ENCODE peak calls at places on chromosomes 1 and 21, in eight cellular contexts. D is CD8-positive, alpha-beta memory T cell; H is keratinocyte; N is pancreas; I is naive thymus-derived CD4-positive, alpha-beta T cell; S is substantia nigra; M is adrenal gland; G is psoas muscle. Z is an unnamed sample.

GRCh38 chr1:180928272-180929230 is 15.9 kb downstream of the KIAA1614 start:
- DNase-seq in N (peak; percentile 29), D (no peak), M (no peak), I (no peak), S (no peak), G (no peak), H (no peak), Z (no peak)

GRCh38 chr21:34771512-34772028 is 102.8 kb downstream of the CLIC6 start:
- DNase-seq in I (no peak), N (no peak), H (no peak), S (no peak), D (no peak), G (no peak), M (no peak), Z (no peak)

GRCh38 chr1:36705629-36706028 is 222.9 kb upstream of the CSF3R start:
- DNase-seq in I (no peak), S (peak; percentile 4), D (no peak), G (no peak), M (no peak), H (no peak), N (no peak), Z (no peak)

GRCh38 chr1:26761217-26761616 is 26.5 kb upstream of the PIGV start:
- DNase-seq in S (no peak), M (no peak), G (no peak), H (no peak), N (no peak), D (no peak), I (no peak), Z (no peak)

GRCh38 chr1:62906428-62906886 is 122.5 kb downstream of the ATG4C start:
- DNase-seq in S (no peak), G (no peak), M (no peak), I (no peak), N (no peak), D (no peak), H (no peak), Z (no peak)

GRCh38 chr1:1326075-1326605 is 1.5 kb downstream of the CPTP start:
- DNase-seq in I (no peak), S (no peak), M (no peak), G (no peak), D (no peak), H (no peak), N (no peak), Z (no peak)

GRCh38 chr1:228031276-228031995 is 24.6 kb downstream of the WNT3A start:
- DNase-seq in H (no peak), I (no peak), M (peak; percentile 1), N (peak; percentile 23), G (no peak), S (no peak), D (no peak), Z (peak; percentile 38)

GRCh38 chr1:84299536-84300260 is 1.8 kb upstream of the SAMD13 start:
- DNase-seq in G (no peak), D (no peak), N (no peak), S (peak; percentile 19), H (no peak), M (no peak), I (no peak), Z (no peak)

DNA sequence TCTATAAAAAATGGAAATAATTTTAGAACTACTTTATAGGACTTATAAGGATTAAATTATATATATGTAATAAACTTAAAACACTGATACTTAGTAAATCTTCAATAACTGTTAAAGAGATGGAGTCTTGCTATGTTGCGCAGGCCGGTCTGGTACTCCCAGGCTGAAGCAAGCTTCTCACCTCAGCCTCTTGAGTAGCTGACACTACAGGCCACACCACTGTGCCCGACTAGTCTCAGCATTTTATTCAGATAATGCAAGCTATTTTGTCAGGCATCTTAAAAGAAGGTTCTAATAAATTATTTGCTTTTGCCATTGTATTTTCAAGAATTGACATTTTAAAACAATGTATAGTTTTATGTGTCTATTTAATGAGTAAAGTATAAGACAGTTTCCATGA is 20.8 kb downstream of the CNST start:
- DNase-seq in N (no peak), M (no peak), I (no peak), G (no peak), S (no peak), H (no peak), D (no peak), Z (no peak)
- H3K27ac ChIP-seq in N (peak overlapping the region; percentile 13), M (peak overlapping the region; percentile 82), I (peak overlapping the region; percentile 33), G (no peak overlapping the region), S (no peak overlapping the region), H (peak overlapping the region; percentile 66), D (peak overlapping the region; percentile 3), Z (peak overlapping the region; percentile 63)

GRCh38 chr21:33434770-33435360 is 31.7 kb downstream of the IFNGR2 start:
- DNase-seq in H (peak; percentile 48), I (no peak), G (no peak), N (no peak), M (no peak), D (no peak), S (no peak), Z (no peak)
- H3K27ac ChIP-seq in H (peak overlapping the region; percentile 76), I (peak overlapping the region; percentile 17), G (peak overlapping the region; percentile 79), N (peak overlapping the region; percentile 2), M (peak overlapping the region; percentile 86), D (peak overlapping the region; percentile 29), S (peak overlapping the region; percentile 58), Z (peak overlapping the region; percentile 78)

DNA sequence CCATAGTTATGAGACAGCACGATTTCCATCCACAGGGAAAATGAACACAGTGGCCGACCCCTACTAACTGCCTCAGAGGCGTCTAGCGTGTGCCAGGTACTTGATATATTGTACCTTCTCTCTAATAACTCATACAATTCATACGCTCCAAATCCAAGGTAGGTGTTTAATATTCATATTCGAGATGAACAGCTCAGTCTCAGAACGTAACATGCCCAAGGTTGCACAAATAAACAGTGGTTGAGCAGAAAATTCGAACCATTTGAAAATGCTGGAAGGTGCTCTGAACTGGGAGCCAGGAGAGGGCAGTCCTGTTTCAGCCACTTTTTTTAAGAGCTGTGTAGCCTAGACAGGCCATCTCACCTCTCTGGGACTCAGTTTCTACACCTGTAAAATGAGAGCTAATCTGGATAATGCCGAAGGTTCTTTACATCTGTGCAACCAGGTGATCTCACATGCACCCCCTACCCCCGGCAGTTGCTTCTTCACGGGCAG is 7.9 kb downstream of the SLC45A3 start:
- DNase-seq in M (no peak), G (no peak), H (no peak), N (no peak), D (no peak), I (no peak), S (no peak), Z (no peak)
- H3K27ac ChIP-seq in M (no peak overlapping the region), G (no peak overlapping the region), H (no peak overlapping the region), N (no peak overlapping the region), D (no peak overlapping the region), I (no peak overlapping the region), S (peak overlapping the region; percentile 93), Z (peak overlapping the region; percentile 36)

GRCh38 chr1:21843208-21843607 is 31.1 kb downstream of the LDLRAD2 start:
- DNase-seq in S (no peak), M (no peak), N (no peak), I (no peak), D (no peak), H (no peak), G (peak; percentile 48), Z (no peak)
- H3K27ac ChIP-seq in S (no peak overlapping the region), M (no peak overlapping the region), N (no peak overlapping the region), I (no peak overlapping the region), D (no peak overlapping the region), H (no peak overlapping the region), G (no peak overlapping the region), Z (no peak overlapping the region)

GRCh38 chr1:225748479-225748878 is 29.1 kb upstream of the SRP9 start:
- DNase-seq in G (no peak), S (no peak), N (no peak), I (no peak), M (no peak), H (no peak), D (no peak), Z (peak; percentile 61)

GRCh38 chr1:225746361-225747179 is 31.1 kb upstream of the SRP9 start:
- DNase-seq in G (peak; percentile 76), M (peak; percentile 79), I (no peak), D (no peak), H (peak; percentile 38), S (no peak), N (peak; percentile 72), Z (peak; percentile 79)

GRCh38 chr1:225745231-225745630 is 32.4 kb upstream of the SRP9 start:
- DNase-seq in N (no peak), D (no peak), I (no peak), S (no peak), G (no peak), H (no peak), M (no peak), Z (no peak)

GRCh38 chr1:225749706-225750105 is 27.9 kb upstream of the SRP9 start:
- DNase-seq in S (no peak), H (no peak), D (no peak), I (no peak), M (no peak), G (no peak), N (no peak), Z (no peak)

DNA sequence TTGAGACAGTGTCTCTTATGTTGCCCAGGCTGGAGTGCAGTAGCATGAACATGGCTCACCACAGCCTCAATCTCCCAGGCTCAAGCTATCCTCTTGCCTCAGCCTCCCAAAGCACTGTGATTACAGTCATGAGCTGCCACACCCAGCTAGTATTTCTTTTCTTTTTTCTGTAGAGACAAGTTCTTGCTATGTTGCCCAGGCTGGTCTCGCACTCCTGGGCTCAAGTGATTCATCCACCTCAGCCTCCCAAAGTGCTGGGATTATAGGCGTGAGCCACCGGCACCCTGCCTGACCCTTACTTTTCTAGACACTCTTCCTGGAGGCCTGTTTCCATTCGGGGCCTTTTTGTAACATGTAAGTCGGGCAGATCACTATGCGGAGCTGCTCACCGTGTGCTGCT is 30.1 kb upstream of the SRP9 start:
- DNase-seq in S (no peak), M (no peak), N (no peak), I (no peak), H (no peak), G (no peak), D (no peak), Z (no peak)
- H3K27ac ChIP-seq in S (no peak overlapping the region), M (no peak overlapping the region), N (peak overlapping the region; percentile 95), I (no peak overlapping the region), H (peak overlapping the region; percentile 84), G (peak overlapping the region; percentile 85), D (no peak overlapping the region), Z (peak overlapping the region; percentile 87)

GRCh38 chr1:35369922-35370671 is 101.6 kb downstream of the ZMYM4 start:
- DNase-seq in I (no peak), M (peak; percentile 49), G (peak; percentile 61), S (peak; percentile 15), N (no peak), H (no peak), D (no peak), Z (peak; percentile 41)
- H3K27ac ChIP-seq in I (no peak overlapping the region), M (peak overlapping the region; percentile 50), G (peak overlapping the region; percentile 12), S (peak overlapping the region; percentile 35), N (no peak overlapping the region), H (no peak overlapping the region), D (no peak overlapping the region), Z (peak overlapping the region; percentile 28)

DNA sequence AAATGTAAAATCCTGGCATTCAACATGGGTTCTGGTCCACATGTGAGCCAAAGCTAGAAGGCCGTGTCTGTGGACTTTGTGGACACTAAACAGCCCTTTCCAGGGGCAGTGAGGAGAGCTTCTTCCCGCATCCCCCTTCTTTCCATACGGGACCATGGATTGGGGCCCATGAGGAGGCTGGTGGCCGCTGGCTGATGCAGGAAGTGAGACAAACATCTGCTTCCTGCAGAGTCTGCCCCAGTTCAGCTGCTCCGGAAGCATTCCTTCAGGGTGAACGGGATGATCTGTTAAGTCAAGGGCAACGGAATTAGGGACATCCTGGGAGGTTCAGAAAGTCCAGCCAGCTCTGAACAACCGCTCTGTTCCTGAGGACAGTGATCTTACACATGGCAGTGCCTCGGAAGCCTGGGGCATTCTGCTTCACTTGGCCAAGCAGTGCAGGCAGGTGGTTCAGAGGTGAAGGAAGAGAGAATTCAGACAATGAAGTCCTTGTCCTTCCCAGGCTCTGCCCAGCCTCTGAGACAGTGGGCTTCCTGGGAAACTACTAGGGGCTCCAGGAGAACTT is 1.5 kb downstream of the CA6 start:
- DNase-seq in D (no peak), H (no peak), N (no peak), M (no peak), G (no peak), I (no peak), S (no peak), Z (no peak)
- H3K27ac ChIP-seq in D (no peak overlapping the region), H (no peak overlapping the region), N (no peak overlapping the region), M (no peak overlapping the region), G (no peak overlapping the region), I (peak overlapping the region; percentile 57), S (peak overlapping the region; percentile 45), Z (no peak overlapping the region)

Z was measured in tibial artery.